ENCODE peak calls at places on chromosomes 12 and 14, in seven cellular contexts. T is HepG2; N is T-cell; Q is activated CD4-positive, alpha-beta T cell treated with anti-CD3 and anti-CD28 coated beads for 4 hours; C is posterior cingulate gyrus; F is WTC11; W is nephron progenitor cell. B is an unnamed sample.

GRCh38 chr14:56206576-56206975 is 88.4 kb downstream of the PELI2 start:
- DNase-seq in Q (no peak), F (no peak), W (no peak), T (no peak), N (no peak), C (no peak), B (no peak)

GRCh38 chr12:94041833-94042232 is 106.5 kb upstream of the PLXNC1 start:
- DNase-seq in W (no peak), F (no peak), N (no peak), Q (no peak), C (no peak), T (no peak), B (no peak)

GRCh38 chr12:3170423-3171194 is 93.4 kb downstream of the TSPAN9 start:
- DNase-seq in C (no peak), N (no peak), T (no peak), F (no peak), Q (no peak), W (no peak), B (no peak)

GRCh38 chr12:68336754-68337343 is 4.7 kb upstream of the MDM1 start:
- DNase-seq in Q (no peak), F (no peak), W (no peak), T (no peak), N (no peak), C (no peak), B (no peak)

GRCh38 chr14:60508707-60509437 is at the start of gene SIX6:
- DNase-seq in Q (no peak), F (peak; percentile 82), C (no peak), N (no peak), W (peak; percentile 73), T (no peak), B (no peak)

GRCh38 chr12:132646850-132647249 is 28.3 kb downstream of the P2RX2 start:
- DNase-seq in Q (no peak), C (no peak), N (no peak), T (no peak), W (no peak), F (no peak), B (no peak)

GRCh38 chr14:89851031-89851430 is 103.5 kb downstream of the EFCAB11 start:
- DNase-seq in C (no peak), T (no peak), N (no peak), Q (no peak), W (no peak), F (no peak), B (no peak)

GRCh38 chr12:121701667-121702277 is 10.8 kb upstream of the TMEM120B start:
- DNase-seq in N (no peak), Q (no peak), T (no peak), W (no peak), C (no peak), F (no peak), B (no peak)

GRCh38 chr12:53227341-53227740 is 4.7 kb downstream of the RARG start:
- DNase-seq in T (no peak), W (no peak), N (no peak), F (no peak), Q (no peak), C (no peak), B (no peak)

GRCh38 chr14:95897280-95897679 is 20.6 kb downstream of the TUNAR start:
- DNase-seq in Q (no peak), F (no peak), T (no peak), W (no peak), C (no peak), N (no peak), B (no peak)

GRCh38 chr14:20387577-20387976 is 25.7 kb downstream of the TEP1 start:
- DNase-seq in W (no peak), C (no peak), F (no peak), T (no peak), N (no peak), Q (no peak), B (no peak)

GRCh38 chr14:56268653-56269052 is 150.4 kb downstream of the PELI2 start:
- DNase-seq in T (no peak), C (no peak), F (no peak), Q (no peak), N (no peak), W (no peak), B (no peak)

GRCh38 chr14:102878970-102879460 is 43.4 kb upstream of the AMN start:
- DNase-seq in N (no peak), Q (no peak), C (no peak), T (peak; percentile 44), W (no peak), F (no peak), B (no peak)

GRCh38 chr12:42162940-42163339 is 18.3 kb upstream of the GXYLT1 start:
- DNase-seq in C (no peak), W (no peak), N (no peak), T (no peak), Q (no peak), F (no peak), B (no peak)

GRCh38 chr12:68460236-68460635 is 128.1 kb upstream of the MDM1 start:
- DNase-seq in C (no peak), F (no peak), W (no peak), Q (no peak), T (no peak), N (no peak), B (no peak)

GRCh38 chr14:102320033-102320660 is 601 bp downstream of the ZNF839 start:
- DNase-seq in Q (peak; percentile 49), T (no peak), C (no peak), N (peak; percentile 37), F (no peak), W (peak; percentile 36), B (peak; percentile 32)

GRCh38 chr12:110498984-110499706 is 2.8 kb downstream of the VPS29 start:
- DNase-seq in Q (no peak), C (no peak), F (no peak), W (no peak), N (no peak), T (peak; percentile 10), B (no peak)

GRCh38 chr14:89941830-89942377 is 12.6 kb downstream of the EFCAB11 start:
- DNase-seq in W (no peak), C (no peak), N (no peak), F (no peak), T (no peak), Q (no peak), B (no peak)

GRCh38 chr14:100288382-100289185 is 17.7 kb downstream of the SLC25A29 start:
- DNase-seq in F (peak; percentile 5), W (no peak), Q (no peak), T (no peak), C (no peak), N (no peak), B (no peak)

GRCh38 chr12:80837342-80837978 is 100.3 kb downstream of the LIN7A start:
- DNase-seq in Q (no peak), N (no peak), F (peak; percentile 48), W (peak; percentile 34), T (peak; percentile 61), C (no peak), B (no peak)

GRCh38 chr12:30047499-30048262 is 263.9 kb upstream of the TMTC1 start:
- DNase-seq in F (no peak), Q (no peak), N (no peak), W (no peak), T (no peak), C (no peak), B (no peak)

GRCh38 chr14:96255501-96256366 is at the start of gene BDKRB1:
- DNase-seq in Q (no peak), C (no peak), T (no peak), W (no peak), F (no peak), N (no peak), B (no peak)

GRCh38 chr14:76138758-76139723 is 12.7 kb upstream of the GPATCH2L start:
- DNase-seq in C (no peak), T (no peak), N (no peak), W (peak; percentile 65), F (peak; percentile 65), Q (no peak), B (no peak)

GRCh38 chr12:81360916-81361315 is 283.0 kb downstream of the ACSS3 start:
- DNase-seq in C (no peak), T (no peak), F (no peak), Q (no peak), W (no peak), N (no peak), B (no peak)

GRCh38 chr12:64457923-64458322 is 6.0 kb downstream of the TBK1 start:
- DNase-seq in C (no peak), W (no peak), N (no peak), T (no peak), F (no peak), Q (no peak), B (no peak)

GRCh38 chr12:46082473-46082872 is 92.1 kb upstream of the SCAF11 start:
- DNase-seq in T (no peak), W (no peak), F (no peak), N (no peak), Q (no peak), C (no peak), B (no peak)

GRCh38 chr14:55107766-55108554 is 21.1 kb upstream of the LGALS3 start:
- DNase-seq in Q (peak; percentile 42), W (no peak), C (no peak), F (peak; percentile 23), T (peak; percentile 83), N (no peak), B (no peak)